ENCODE peak calls at places on chromosome 22, in four cellular contexts. A is H54, N is uterus, Q is right lobe of liver. X is an unnamed sample.

GRCh38 chr22:25899566-25899965 is 157.6 kb downstream of the MYO18B start:
- DNase-seq in A (no peak), N (no peak), Q (no peak), X (no peak)

GRCh38 chr22:29216873-29217666 is 11.4 kb downstream of the EMID1 start:
- DNase-seq in A (no peak), N (peak), Q (peak), X (peak)

GRCh38 chr22:28952857-28953256 is 69.5 kb downstream of the ZNRF3 start:
- DNase-seq in A (no peak), N (peak), Q (no peak), X (no peak)

GRCh38 chr22:40240671-40241070 is 62.9 kb downstream of the TNRC6B start:
- DNase-seq in A (no peak), N (no peak), Q (no peak), X (no peak)

GRCh38 chr22:20111045-20111688 is 4.7 kb upstream of the RANBP1 start:
- DNase-seq in A (no peak), N (no peak), Q (peak), X (peak)

GRCh38 chr22:39470462-39471335 is 13.9 kb downstream of the MGAT3 start:
- DNase-seq in A (no peak), N (no peak), Q (no peak), X (no peak)

GRCh38 chr22:18035740-18036139 is 11.4 kb upstream of the MICAL3 start:
- DNase-seq in A (no peak), N (no peak), Q (peak), X (no peak)

GRCh38 chr22:47618180-47618579 is 855.7 kb downstream of the TBC1D22A start:
- DNase-seq in A (no peak), N (no peak), Q (no peak), X (no peak)

GRCh38 chr22:25759825-25760231 is 17.8 kb downstream of the MYO18B start:
- DNase-seq in A (peak), N (no peak), Q (no peak), X (no peak)

GRCh38 chr22:32701021-32701420 is 100.5 kb upstream of the TIMP3 start:
- DNase-seq in A (no peak), N (no peak), Q (no peak), X (no peak)

GRCh38 chr22:40247976-40248375 is 70.3 kb downstream of the TNRC6B start:
- DNase-seq in A (no peak), N (no peak), Q (no peak), X (no peak)

GRCh38 chr22:26502688-26503561 is 9.3 kb downstream of the TFIP11 start:
- DNase-seq in A (no peak), N (no peak), Q (peak), X (no peak)

GRCh38 chr22:17098379-17098819 is 13.6 kb downstream of the IL17RA start:
- DNase-seq in A (no peak), N (no peak), Q (no peak), X (no peak)

GRCh38 chr22:24106385-24107381 is 74.6 kb upstream of the SUSD2 start:
- DNase-seq in A (no peak), N (peak), Q (no peak), X (no peak)

GRCh38 chr22:34972498-34972897 is 93.5 kb upstream of the ISX start:
- DNase-seq in A (no peak), N (no peak), Q (no peak), X (no peak)

GRCh38 chr22:46234851-46235437 is 15.1 kb downstream of the CDPF1 start:
- DNase-seq in A (no peak), N (no peak), Q (no peak), X (no peak)

GRCh38 chr22:38843716-38844660 is at the start of gene NPTXR:
- DNase-seq in A (peak), N (no peak), Q (no peak), X (peak)

GRCh38 chr22:32676196-32676595 is 125.3 kb upstream of the TIMP3 start:
- DNase-seq in A (no peak), N (no peak), Q (peak), X (no peak)

GRCh38 chr22:35900483-35901168 is 128.0 kb downstream of the RBFOX2 start:
- DNase-seq in A (no peak), N (no peak), Q (no peak), X (no peak)

GRCh38 chr22:33985506-33985905 is 65.2 kb upstream of the LARGE1 start:
- DNase-seq in A (no peak), N (no peak), Q (no peak), X (no peak)

GRCh38 chr22:40183029-40183581 is 5.4 kb downstream of the TNRC6B start:
- DNase-seq in A (peak), N (no peak), Q (no peak), X (no peak)

GRCh38 chr22:27984001-27984695 is 65.1 kb upstream of the PITPNB start:
- DNase-seq in A (no peak), N (no peak), Q (peak), X (no peak)

GRCh38 chr22:24486501-24486921 is 8.6 kb upstream of the UPB1 start:
- DNase-seq in A (peak), N (no peak), Q (no peak), X (no peak)

GRCh38 chr22:43554259-43554636 is 142.4 kb downstream of the MPPED1 start:
- DNase-seq in A (no peak), N (no peak), Q (no peak), X (no peak)

GRCh38 chr22:28933321-28933720 is 49.9 kb downstream of the ZNRF3 start:
- DNase-seq in A (no peak), N (no peak), Q (no peak), X (no peak)

GRCh38 chr22:35540600-35541253 is at the start of gene RASD2:
- DNase-seq in A (peak), N (peak), Q (no peak), X (no peak)

GRCh38 chr22:27100789-27101188 is 443.4 kb downstream of the MIAT start:
- DNase-seq in A (no peak), N (no peak), Q (no peak), X (peak)

GRCh38 chr22:23718371-23719165 is 27.8 kb downstream of the RGL4 start:
- DNase-seq in A (no peak), N (no peak), Q (no peak), X (no peak)

GRCh38 chr22:24474221-24474620 is 20.9 kb upstream of the UPB1 start:
- DNase-seq in A (peak), N (no peak), Q (no peak), X (no peak)

GRCh38 chr22:49827307-49827852 is 293 bp downstream of the BRD1 start:
- DNase-seq in A (no peak), N (no peak), Q (no peak), X (no peak)

GRCh38 chr22:49826603-49827306 is 918 bp downstream of the BRD1 start:
- DNase-seq in A (no peak), N (peak), Q (peak), X (peak)

GRCh38 chr22:49825436-49825835 is 2.2 kb downstream of the BRD1 start:
- DNase-seq in A (no peak), N (no peak), Q (no peak), X (no peak)

GRCh38 chr22:49824936-49825335 is 2.7 kb downstream of the BRD1 start:
- DNase-seq in A (no peak), N (no peak), Q (no peak), X (no peak)

GRCh38 chr22:49825944-49826602 is 1.6 kb downstream of the BRD1 start:
- DNase-seq in A (no peak), N (no peak), Q (no peak), X (no peak)
- TF ChIP-seq POLR2A in A (no peak), N (no peak), Q (no peak), X (no peak)

GRCh38 chr22:41620646-41621098 is at the start of gene DESI1:
- DNase-seq in A (no peak), N (no peak), Q (no peak), X (no peak)
- TF ChIP-seq POLR2A in A (peak), N (no peak), Q (peak), X (no peak)

GRCh38 chr22:37655252-37655563 is 3.3 kb upstream of the PDXP start:
- DNase-seq in A (no peak), N (no peak), Q (no peak), X (no peak)

GRCh38 chr22:37658133-37659065 is at the start of gene PDXP:
- DNase-seq in A (peak), N (peak), Q (peak), X (peak)

GRCh38 chr22:37659897-37660708 is 1.6 kb downstream of the PDXP start:
- DNase-seq in A (no peak), N (no peak), Q (no peak), X (no peak)

GRCh38 chr22:37659066-37659896 is 758 bp downstream of the PDXP start:
- DNase-seq in A (no peak), N (no peak), Q (peak), X (peak)

GRCh38 chr22:37657590-37658132 is 862 bp upstream of the PDXP start:
- DNase-seq in A (peak), N (no peak), Q (no peak), X (no peak)
- TF ChIP-seq POLR2A in A (no peak), N (no peak), Q (no peak), X (no peak)

GRCh38 chr22:44724416-44724815 is 22.4 kb downstream of the PRR5 start:
- DNase-seq in A (no peak), N (no peak), Q (no peak), X (no peak)
- TF ChIP-seq POLR2A in A (no peak), N (no peak), Q (no peak), X (no peak)

DNA sequence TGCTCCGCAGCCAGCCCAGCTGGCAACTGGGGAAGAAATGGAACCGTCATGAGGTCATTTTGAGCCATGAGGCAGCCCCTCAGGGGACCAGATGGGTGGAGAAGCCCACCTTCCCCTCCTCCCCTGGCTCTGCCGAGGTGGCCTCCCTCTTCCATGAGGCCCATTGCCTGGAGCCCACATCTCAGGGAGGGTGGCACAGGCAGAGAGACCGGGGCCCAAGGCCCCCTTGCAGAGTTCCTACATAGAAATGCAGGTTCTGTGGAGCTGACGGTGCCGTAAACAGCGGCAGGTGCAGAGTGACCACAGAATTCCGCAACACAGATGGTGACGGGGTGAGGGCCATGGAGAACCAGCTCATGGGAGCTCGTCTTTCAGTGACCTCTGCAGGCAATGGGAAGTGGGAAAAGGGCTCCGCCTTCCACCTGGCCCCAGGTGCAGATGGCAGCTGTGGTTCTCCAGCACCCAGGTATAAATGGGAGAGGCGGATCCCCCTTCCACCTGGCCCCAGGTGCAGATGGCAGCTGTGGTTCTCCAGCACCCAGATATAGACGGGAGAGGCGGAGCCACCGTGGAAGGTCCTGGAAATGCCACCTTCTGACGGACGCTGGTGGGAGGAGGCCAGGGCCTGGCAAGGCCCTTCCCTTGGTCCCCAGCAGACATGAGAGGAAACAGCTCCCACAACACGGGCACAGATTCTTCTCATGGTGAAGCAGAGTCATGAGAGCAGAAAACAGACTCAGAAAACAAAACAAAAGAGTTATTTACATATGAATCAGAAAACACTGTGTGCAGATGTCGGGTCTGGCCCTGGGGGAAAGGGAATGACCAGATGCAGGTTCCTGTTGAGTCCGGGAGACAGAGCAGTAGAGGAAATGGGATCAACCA is 765.3 kb downstream of the BRD1 start:
- DNase-seq in A (no peak), N (no peak), Q (no peak), X (no peak)
- TF ChIP-seq POLR2A in A (no peak), N (no peak), Q (no peak), X (no peak)

DNA sequence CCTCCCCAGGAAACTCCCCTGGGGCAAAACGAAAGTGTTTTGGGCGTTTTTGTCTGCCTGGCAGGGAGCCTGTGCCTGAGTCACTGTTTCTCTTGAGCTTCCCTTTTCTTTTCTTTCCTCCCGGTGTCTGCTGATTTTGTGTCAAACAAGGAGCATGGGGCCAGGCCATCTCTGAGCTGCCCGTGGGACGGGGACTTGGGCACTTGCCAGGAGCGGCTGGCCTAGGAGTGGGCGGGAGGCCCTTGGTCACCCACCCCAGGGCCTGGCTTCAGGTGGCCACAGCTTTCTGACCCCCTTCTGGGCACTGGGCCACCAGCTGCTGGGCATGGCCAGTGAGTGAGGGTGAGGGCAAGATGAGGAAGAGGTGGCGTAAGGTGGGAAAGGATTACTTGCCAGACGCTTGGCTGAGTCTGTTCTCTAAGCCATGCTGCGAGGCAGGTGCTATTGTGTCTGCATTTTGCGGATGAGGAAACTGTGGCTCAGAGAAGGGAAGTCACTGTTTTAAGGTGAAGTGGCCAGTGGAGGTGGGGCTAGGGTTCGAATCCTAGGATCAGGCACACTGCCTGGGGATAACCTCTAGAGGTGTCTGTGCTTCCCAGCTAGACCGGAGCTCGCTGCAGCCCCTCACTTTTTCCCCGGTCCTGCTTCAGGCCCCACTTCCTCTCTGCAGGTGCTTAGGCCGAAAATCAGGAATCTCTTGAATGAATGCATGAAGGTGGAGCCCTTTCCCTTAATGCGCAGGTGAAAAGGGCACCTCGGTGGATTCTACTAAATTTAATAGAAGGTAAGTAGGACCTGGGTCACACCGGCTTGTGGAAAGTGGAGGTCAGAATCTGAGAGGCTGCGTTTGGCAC is 7.8 kb upstream of the NFAM1 start:
- DNase-seq in A (peak), N (peak), Q (no peak), X (no peak)
- TF ChIP-seq POLR2A in A (no peak), N (no peak), Q (no peak), X (no peak)

DNA sequence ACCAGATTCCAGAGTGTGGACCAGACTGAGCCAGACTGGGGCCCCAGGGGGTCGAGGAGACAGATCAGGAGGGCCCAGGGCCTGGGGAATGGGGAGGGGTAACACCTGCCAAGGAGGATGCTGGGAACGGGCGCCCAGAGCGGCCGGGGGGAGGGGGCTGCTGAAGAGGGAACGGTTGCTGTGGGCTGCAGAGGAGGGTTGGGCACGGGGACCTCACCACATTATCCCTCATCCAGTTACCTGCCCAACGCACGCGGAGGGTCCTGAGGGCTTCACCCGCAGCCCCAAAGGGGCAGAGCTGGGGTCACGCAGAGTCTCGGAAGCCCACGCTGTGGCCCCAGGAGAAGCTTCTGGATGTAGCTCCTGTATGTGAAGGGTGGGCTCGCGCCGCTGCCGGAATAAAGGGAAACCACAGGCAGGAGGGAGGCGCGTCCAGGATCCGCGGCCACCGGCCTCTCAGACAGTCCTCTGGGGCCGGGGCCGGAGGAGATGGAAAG is 927 bp upstream of the SELENOO start:
- DNase-seq in A (no peak), N (peak), Q (no peak), X (peak)
- TF ChIP-seq POLR2A in A (no peak), N (no peak), Q (no peak), X (no peak)

DNA sequence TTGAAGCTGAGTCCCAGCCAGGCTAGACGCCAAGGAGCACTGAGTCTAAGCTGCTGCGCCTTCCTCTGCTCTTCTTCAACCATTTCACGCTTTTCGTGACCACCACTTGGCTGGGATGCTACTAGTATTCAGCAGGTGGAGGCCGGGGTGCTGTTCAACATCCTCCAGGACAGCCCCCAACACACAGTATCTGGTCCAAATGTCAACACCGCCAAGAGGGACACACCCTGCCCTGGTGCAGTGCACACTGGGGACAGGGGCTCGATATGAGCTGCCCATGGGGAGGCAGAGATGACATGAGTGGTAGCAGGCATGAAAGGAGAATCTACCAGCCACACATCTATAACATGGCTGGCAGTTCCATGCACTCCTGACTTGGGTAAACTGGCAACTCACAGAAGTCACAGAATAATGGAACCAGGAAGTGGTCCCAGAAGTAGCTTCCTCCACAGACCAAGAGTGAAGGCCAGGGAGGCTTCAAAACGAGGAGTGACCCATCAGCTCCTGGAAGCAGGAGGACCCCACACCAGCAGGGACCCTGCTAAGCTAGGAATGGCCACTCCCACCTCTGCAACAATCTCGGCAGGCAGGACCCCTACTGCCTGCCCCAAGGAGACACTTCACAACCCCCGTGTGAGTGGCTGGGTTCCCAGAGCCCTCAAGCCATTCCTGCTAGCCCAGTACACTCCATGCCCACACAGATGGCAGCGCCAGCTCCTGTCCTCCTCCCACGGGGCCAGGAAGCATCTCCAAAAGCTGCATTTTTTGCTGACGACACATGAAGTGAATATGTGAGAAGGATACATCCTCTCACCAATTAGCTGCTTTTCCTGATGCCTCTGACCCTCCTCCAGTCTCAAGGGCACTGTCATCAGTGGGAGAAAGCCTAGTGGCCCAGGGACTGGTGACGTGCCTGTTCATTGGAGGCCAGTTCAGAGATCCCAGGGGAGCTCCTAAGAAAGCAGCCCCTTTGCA is 78.8 kb downstream of the DGCR2 start:
- DNase-seq in A (no peak), N (no peak), Q (peak), X (peak)
- TF ChIP-seq POLR2A in A (no peak), N (no peak), Q (no peak), X (no peak)

GRCh38 chr22:31346733-31347250 is 646 bp upstream of the PATZ1 start:
- DNase-seq in A (no peak), N (peak), Q (peak), X (peak)
- TF ChIP-seq POLR2A in A (no peak), N (peak), Q (peak), X (no peak)

GRCh38 chr22:22558972-22559603 is at the start of gene PRAME:
- DNase-seq in A (peak), N (no peak), Q (no peak), X (peak)
- TF ChIP-seq POLR2A in A (no peak), N (no peak), Q (no peak), X (no peak)